ENCODE peak calls at places on chromosomes 16 and 17, in four cellular contexts. S is SJCRH30, Q is RWPE1, M is breast epithelium. A is an unnamed sample.

GRCh38 chr17:3526491-3526890 is 31.1 kb downstream of the TRPV3 start:
- DNase-seq in S (no peak), Q (no peak), M (no peak), A (no peak)

GRCh38 chr17:62737513-62737912 is 70.6 kb downstream of the MARCHF10 start:
- DNase-seq in S (no peak), Q (no peak), M (no peak), A (peak; percentile 60)

GRCh38 chr16:24771779-24772157 is 42.3 kb downstream of the TNRC6A start:
- DNase-seq in S (no peak), Q (no peak), M (no peak), A (no peak)

GRCh38 chr17:8556074-8556473 is 74.5 kb downstream of the MYH10 start:
- DNase-seq in S (no peak), Q (peak; percentile 43), M (no peak), A (no peak)

GRCh38 chr16:4395055-4395726 is 21.2 kb downstream of the CORO7 start:
- DNase-seq in S (no peak), Q (no peak), M (no peak), A (no peak)

GRCh38 chr17:81054308-81054707 is 19.4 kb downstream of the BAIAP2 start:
- DNase-seq in S (no peak), Q (no peak), M (no peak), A (no peak)

GRCh38 chr16:82967424-82967823 is 340.7 kb downstream of the CDH13 start:
- DNase-seq in S (no peak), Q (no peak), M (no peak), A (no peak)

GRCh38 chr16:379183-379960 is 2.4 kb downstream of the PGAP6 start:
- DNase-seq in S (no peak), Q (no peak), M (peak; percentile 75), A (no peak)

GRCh38 chr16:49564577-49565224 is 191.1 kb downstream of the C16orf78 start:
- DNase-seq in S (peak; percentile 90), Q (no peak), M (no peak), A (no peak)

GRCh38 chr16:35391328-35391727 is 1931.9 kb downstream of the TP53TG3F start:
- DNase-seq in S (peak; percentile 64), Q (no peak), M (no peak), A (peak; percentile 10)

GRCh38 chr16:12541672-12542071 is 262.0 kb downstream of the CPPED1 start:
- DNase-seq in S (no peak), Q (no peak), M (no peak), A (no peak)

GRCh38 chr16:11131706-11132105 is 124.3 kb downstream of the SOCS1 start:
- DNase-seq in S (no peak), Q (no peak), M (no peak), A (no peak)

GRCh38 chr17:1532836-1533602 is 16.6 kb upstream of the INPP5K start:
- DNase-seq in S (peak; percentile 58), Q (no peak), M (no peak), A (no peak)

GRCh38 chr17:1865252-1866037 is 35.6 kb downstream of the RPA1 start:
- DNase-seq in S (peak; percentile 62), Q (peak; percentile 48), M (no peak), A (no peak)

GRCh38 chr17:68385490-68386215 is 71.6 kb downstream of the WIPI1 start:
- DNase-seq in S (no peak), Q (no peak), M (no peak), A (no peak)

GRCh38 chr16:19542138-19542821 is 13.2 kb upstream of the VPS35L start:
- DNase-seq in S (peak; percentile 26), Q (no peak), M (no peak), A (no peak)

GRCh38 chr16:11135167-11135973 is 120.6 kb downstream of the SOCS1 start:
- DNase-seq in S (no peak), Q (peak; percentile 53), M (no peak), A (no peak)

GRCh38 chr16:80614908-80615696 is 74.3 kb downstream of the DYNLRB2 start:
- DNase-seq in S (no peak), Q (peak; percentile 60), M (no peak), A (peak; percentile 55)

GRCh38 chr16:4704913-4705312 is 11.6 kb downstream of the NUDT16L1 start:
- DNase-seq in S (no peak), Q (no peak), M (no peak), A (no peak)

GRCh38 chr17:57574040-57574513 is 171.0 kb downstream of the CCDC182 start:
- DNase-seq in S (no peak), Q (no peak), M (no peak), A (no peak)

GRCh38 chr16:57379579-57379978 is 7.3 kb downstream of the CX3CL1 start:
- DNase-seq in S (no peak), Q (no peak), M (no peak), A (no peak)

GRCh38 chr17:55909776-55910175 is 158.9 kb downstream of the PCTP start:
- DNase-seq in S (no peak), Q (no peak), M (no peak), A (no peak)

GRCh38 chr16:2798723-2799204 is 494 bp downstream of the PRSS41 start:
- DNase-seq in S (no peak), Q (no peak), M (no peak), A (no peak)

GRCh38 chr16:11306997-11307638 is 26.0 kb upstream of the PRM1 start:
- DNase-seq in S (no peak), Q (no peak), M (no peak), A (no peak)

GRCh38 chr17:79646721-79647455 is 36.0 kb upstream of the RBFOX3 start:
- DNase-seq in S (no peak), Q (no peak), M (peak; percentile 30), A (no peak)

GRCh38 chr16:23903001-23903414 is 67.2 kb downstream of the PRKCB start:
- DNase-seq in S (no peak), Q (peak; percentile 45), M (no peak), A (peak; percentile 55)

GRCh38 chr17:65368341-65368740 is 193.1 kb downstream of the AXIN2 start:
- DNase-seq in S (no peak), Q (no peak), M (no peak), A (no peak)

GRCh38 chr17:34503804-34504203 is 75.6 kb upstream of the TMEM132E start:
- DNase-seq in S (no peak), Q (no peak), M (no peak), A (no peak)

GRCh38 chr17:47205419-47205963 is 3.7 kb upstream of the MYL4 start:
- DNase-seq in S (peak; percentile 82), Q (peak; percentile 22), M (peak; percentile 72), A (peak; percentile 51)

GRCh38 chr16:75252946-75253911 is 1.8 kb upstream of the BCAR1 start:
- DNase-seq in S (no peak), Q (no peak), M (no peak), A (no peak)

GRCh38 chr17:41512789-41513547 is 5.7 kb downstream of the KRT15 start:
- DNase-seq in S (peak; percentile 15), Q (no peak), M (no peak), A (no peak)

GRCh38 chr17:15157051-15157450 is 108.1 kb downstream of the PMP22 start:
- DNase-seq in S (no peak), Q (no peak), M (no peak), A (no peak)

GRCh38 chr17:27206447-27206846 is 87.5 kb upstream of the WSB1 start:
- DNase-seq in S (peak; percentile 22), Q (no peak), M (no peak), A (no peak)

GRCh38 chr17:44932526-44933097 is 15.0 kb downstream of the KIF18B start:
- DNase-seq in S (no peak), Q (no peak), M (peak; percentile 45), A (no peak)

GRCh38 chr16:50696575-50697420 is 3.4 kb downstream of the NOD2 start:
- DNase-seq in S (peak; percentile 51), Q (peak; percentile 79), M (peak; percentile 69), A (peak; percentile 92)

GRCh38 chr16:81493755-81494433 is 49.3 kb downstream of the CMIP start:
- DNase-seq in S (no peak), Q (peak; percentile 93), M (peak; percentile 78), A (peak; percentile 97)

GRCh38 chr16:9545500-9546437 is 454.3 kb downstream of the HAPSTR1 start:
- DNase-seq in S (no peak), Q (no peak), M (no peak), A (no peak)

GRCh38 chr17:62916684-62917571 is 49.1 kb upstream of the TANC2 start:
- DNase-seq in S (peak; percentile 51), Q (no peak), M (no peak), A (no peak)

GRCh38 chr17:54754560-54754959 is 146.1 kb upstream of the TOM1L1 start:
- DNase-seq in S (peak; percentile 41), Q (no peak), M (no peak), A (no peak)

GRCh38 chr17:77479372-77479781 is 338.6 kb downstream of the SEC14L1 start:
- DNase-seq in S (no peak), Q (no peak), M (no peak), A (no peak)
- H3K27ac ChIP-seq in S (no peak overlapping the region), Q (peak overlapping the region; percentile 96), M (peak overlapping the region; percentile 55), A (no peak overlapping the region)

GRCh38 chr17:74447628-74448159 is 15.8 kb downstream of the GPRC5C start:
- DNase-seq in S (no peak), Q (no peak), M (no peak), A (no peak)
- H3K27ac ChIP-seq in S (no peak overlapping the region), Q (peak overlapping the region; percentile 88), M (peak overlapping the region; percentile 90), A (no peak overlapping the region)

GRCh38 chr17:82837586-82838320 is 2.1 kb downstream of the ZNF750 start:
- DNase-seq in S (no peak), Q (no peak), M (no peak), A (no peak)
- H3K27ac ChIP-seq in S (peak overlapping the region; percentile 65), Q (peak overlapping the region; percentile 65), M (peak overlapping the region; percentile 85), A (peak overlapping the region; percentile 98)

GRCh38 chr16:85331685-85332084 is 219.4 kb upstream of the CIBAR2 start:
- DNase-seq in S (no peak), Q (peak; percentile 63), M (no peak), A (no peak)

GRCh38 chr16:85333744-85334640 is 221.7 kb upstream of the CIBAR2 start:
- DNase-seq in S (no peak), Q (no peak), M (no peak), A (no peak)

GRCh38 chr16:85333337-85333736 is 221.1 kb upstream of the CIBAR2 start:
- DNase-seq in S (no peak), Q (no peak), M (no peak), A (no peak)

GRCh38 chr16:85330694-85331188 is 218.5 kb upstream of the CIBAR2 start:
- DNase-seq in S (peak; percentile 82), Q (peak; percentile 61), M (no peak), A (no peak)

GRCh38 chr16:85332175-85332574 is 219.9 kb upstream of the CIBAR2 start:
- DNase-seq in S (no peak), Q (no peak), M (no peak), A (no peak)
- H3K27ac ChIP-seq in S (no peak overlapping the region), Q (peak overlapping the region; percentile 40), M (no peak overlapping the region), A (no peak overlapping the region)

DNA sequence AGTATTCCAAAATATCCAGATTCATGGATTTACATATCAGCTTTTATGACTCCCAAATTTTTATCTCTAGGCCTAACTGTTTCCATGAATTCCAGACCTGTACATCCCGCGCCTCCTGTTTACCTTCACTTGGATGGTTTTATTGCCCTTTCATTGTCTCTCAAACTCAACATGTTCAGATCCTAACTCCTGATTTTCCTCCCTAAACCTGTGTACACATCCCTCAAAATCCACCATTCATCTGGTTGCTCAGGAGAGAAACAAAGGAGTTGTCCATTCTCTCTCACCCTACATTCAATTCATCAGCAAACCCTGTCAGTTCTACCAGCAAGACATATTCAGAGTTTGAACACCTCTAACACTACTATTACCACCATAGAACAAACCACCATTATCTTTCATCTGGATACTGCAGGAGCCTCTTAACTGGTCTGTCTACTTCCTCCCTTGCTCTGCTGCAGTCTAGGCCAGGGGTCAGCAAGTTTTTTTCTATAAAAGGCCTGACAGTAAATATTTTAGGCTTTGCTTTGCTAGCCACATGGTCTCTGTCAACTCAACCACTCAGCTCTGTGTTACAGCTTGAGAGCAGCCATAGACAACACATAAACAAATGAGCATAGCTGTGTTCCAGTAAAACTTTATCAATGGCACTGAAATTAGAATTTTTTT is 14.0 kb downstream of the KCTD19 start:
- DNase-seq in S (peak; percentile 73), Q (no peak), M (no peak), A (no peak)
- H3K27ac ChIP-seq in S (peak overlapping the region; percentile 81), Q (no peak overlapping the region), M (no peak overlapping the region), A (peak overlapping the region; percentile 78)